ENCODE peak calls at places on chromosomes 13 and 19, in six cellular contexts. P is left lung, I is AG04450, K is osteoblast, Q is cardiac muscle cell, D is IMR-90. B is an unnamed sample. For H3K9me3 and H3K27me3, the result is how much of the 10 kb centered on the place peaks cover.

GRCh38 chr13:95660981-95661581 is 15.9 kb upstream of the DNAJC3 start:
- DNase-seq in P (no peak), I (no peak), K (no peak), Q (peak), D (peak), B (no peak)

GRCh38 chr19:50414850-50415660 is 3.7 kb upstream of the SPIB start:
- DNase-seq in P (peak), I (peak), K (peak), Q (peak), D (peak), B (peak)

GRCh38 chr13:28056970-28057712 is 43.2 kb downstream of the FLT3 start:
- DNase-seq in P (no peak), I (no peak), K (no peak), Q (no peak), D (no peak), B (no peak)

GRCh38 chr19:13128583-13128982 is 10.5 kb downstream of the NACC1 start:
- DNase-seq in P (no peak), I (no peak), K (peak), Q (no peak), D (no peak), B (no peak)

GRCh38 chr13:104025303-104025702 is 959.1 kb upstream of the SLC10A2 start:
- DNase-seq in P (no peak), I (no peak), K (no peak), Q (no peak), D (no peak), B (no peak)

GRCh38 chr19:39410620-39411005 is 1.9 kb upstream of the PLEKHG2 start:
- DNase-seq in P (no peak), I (no peak), K (peak), Q (no peak), D (no peak), B (no peak)

GRCh38 chr13:45456196-45456972 is 8.4 kb upstream of the COG3 start:
- DNase-seq in P (no peak), I (peak), K (peak), Q (no peak), D (peak), B (peak)

GRCh38 chr19:1272423-1273262 is 2.7 kb upstream of the FAM174C start:
- DNase-seq in P (no peak), I (no peak), K (no peak), Q (no peak), D (no peak), B (no peak)

GRCh38 chr13:111210488-111210887 is 95.4 kb downstream of the ARHGEF7 start:
- DNase-seq in P (peak), I (peak), K (peak), Q (no peak), D (peak), B (peak)

GRCh38 chr13:87810920-87811344 is 139.8 kb downstream of the SLITRK5 start:
- DNase-seq in P (peak), I (no peak), K (no peak), Q (no peak), D (no peak), B (no peak)

GRCh38 chr13:99275093-99275469 is 16.9 kb upstream of the GPR18 start:
- DNase-seq in P (no peak), I (no peak), K (peak), Q (no peak), D (peak), B (peak)

GRCh38 chr13:113423225-113424170 is 29.8 kb downstream of the ADPRHL1 start:
- DNase-seq in P (no peak), I (no peak), K (no peak), Q (no peak), D (no peak), B (no peak)

GRCh38 chr19:3785464-3785937 is 680 bp downstream of the MATK start:
- DNase-seq in P (peak), I (no peak), K (no peak), Q (no peak), D (no peak), B (no peak)

GRCh38 chr19:35249848-35250711 is 1.3 kb downstream of the LSR start:
- DNase-seq in P (peak), I (no peak), K (peak), Q (no peak), D (no peak), B (no peak)

GRCh38 chr13:52599037-52599852 is 43.0 kb upstream of the HNRNPA1L2 start:
- DNase-seq in P (no peak), I (no peak), K (peak), Q (no peak), D (peak), B (peak)

GRCh38 chr13:97574926-97575325 is 141.0 kb downstream of the RAP2A start:
- DNase-seq in P (no peak), I (peak), K (no peak), Q (peak), D (peak), B (peak)

GRCh38 chr19:49396738-49397505 is 8.9 kb downstream of the KASH5 start:
- DNase-seq in P (peak), I (no peak), K (peak), Q (no peak), D (no peak), B (no peak)

GRCh38 chr19:43105496-43105895 is 23.0 kb upstream of the PSG2 start:
- DNase-seq in P (no peak), I (no peak), K (no peak), Q (no peak), D (peak), B (no peak)

GRCh38 chr13:48631441-48631840 is 22.3 kb upstream of the CYSLTR2 start:
- DNase-seq in P (no peak), I (no peak), K (no peak), Q (no peak), D (no peak), B (no peak)

GRCh38 chr13:99290890-99291289 is 16.3 kb downstream of the GPR183 start:
- DNase-seq in P (no peak), I (no peak), K (no peak), Q (no peak), D (no peak), B (no peak)

GRCh38 chr19:1401138-1401888 is at the start of gene GAMT:
- DNase-seq in P (peak), I (no peak), K (peak), Q (peak), D (no peak), B (peak)

GRCh38 chr13:42011601-42012401 is 36.6 kb upstream of the DGKH start:
- DNase-seq in P (no peak), I (no peak), K (no peak), Q (no peak), D (no peak), B (no peak)
- H3K4me3 ChIP-seq in P (no peak), I (no peak), K (peak), Q (no peak), D (no peak), B (no peak)

GRCh38 chr13:40874138-40874776 is 84.8 kb downstream of the SLC25A15 start:
- DNase-seq in P (no peak), I (no peak), K (no peak), Q (no peak), D (no peak), B (no peak)
- H3K9me3 ChIP-seq in P (half or more), I (under half), K (under half), Q (under half), D (under half), B (under half)

GRCh38 chr19:5480427-5480836 is 25.2 kb downstream of the ZNRF4 start:
- DNase-seq in P (no peak), I (no peak), K (peak), Q (peak), D (no peak), B (no peak)

GRCh38 chr19:5485286-5485636 is 30.0 kb downstream of the ZNRF4 start:
- DNase-seq in P (no peak), I (no peak), K (no peak), Q (no peak), D (no peak), B (no peak)

GRCh38 chr19:5481957-5482356 is 26.7 kb downstream of the ZNRF4 start:
- DNase-seq in P (no peak), I (no peak), K (no peak), Q (no peak), D (no peak), B (no peak)

GRCh38 chr19:5487222-5487621 is 32.0 kb downstream of the ZNRF4 start:
- DNase-seq in P (no peak), I (no peak), K (peak), Q (no peak), D (no peak), B (no peak)

GRCh38 chr19:5484398-5485285 is 29.4 kb downstream of the ZNRF4 start:
- DNase-seq in P (no peak), I (peak), K (peak), Q (peak), D (peak), B (peak)
- H3K27me3 ChIP-seq in P (under half), I (under half), K (under half), Q (under half), D (under half), B (under half)

GRCh38 chr19:55623130-55623868 is 1.1 kb downstream of the ZNF784 start:
- DNase-seq in P (peak), I (no peak), K (peak), Q (no peak), D (no peak), B (no peak)
- H3K4me3 ChIP-seq in P (no peak), I (no peak), K (peak), Q (peak), D (no peak), B (no peak)

DNA sequence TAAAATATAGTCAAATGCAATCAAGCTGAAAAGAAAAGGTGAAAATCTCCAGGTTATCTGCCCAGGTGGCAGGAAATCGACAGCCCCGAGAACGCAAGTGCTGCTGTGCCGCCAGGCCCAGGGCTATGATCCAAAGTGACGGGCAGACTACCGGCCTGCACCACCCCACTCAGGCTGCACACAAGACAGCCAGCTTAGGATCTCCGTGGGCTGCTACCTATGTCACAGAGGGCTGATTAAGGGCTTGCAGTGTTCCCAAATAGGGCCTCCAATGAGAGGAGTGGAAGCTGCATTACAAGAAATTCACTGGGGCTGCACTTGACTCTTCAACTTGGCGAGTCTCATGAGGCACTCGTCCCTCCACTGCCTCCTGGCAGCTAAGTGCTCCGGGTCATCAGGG is 121.8 kb downstream of the CRYL1 start:
- DNase-seq in P (no peak), I (no peak), K (no peak), Q (no peak), D (no peak), B (no peak)
- H3K9me3 ChIP-seq in P (under half), I (under half), K (under half), Q (under half), D (under half), B (under half)

DNA sequence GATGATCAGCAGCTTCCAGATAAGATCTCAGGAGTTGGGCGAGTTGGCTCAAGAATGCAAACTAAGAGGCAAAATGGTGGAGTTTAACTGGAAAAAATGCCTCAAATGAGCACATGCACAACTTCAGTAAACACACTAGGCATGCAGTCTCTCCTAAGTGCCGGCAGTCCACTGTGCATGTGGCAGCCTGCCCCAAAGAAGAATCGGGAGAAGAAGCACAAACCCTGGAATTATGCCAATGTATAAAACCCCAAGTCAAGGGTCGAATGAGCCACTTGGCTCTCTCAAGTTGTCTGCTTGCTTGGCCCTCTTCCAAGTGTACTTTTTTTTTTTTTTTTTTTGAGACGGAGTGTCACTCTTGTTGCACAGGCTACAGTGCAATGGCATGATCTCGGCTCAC is 53.3 kb upstream of the SLITRK1 start:
- DNase-seq in P (no peak), I (no peak), K (no peak), Q (no peak), D (no peak), B (no peak)
- H3K27me3 ChIP-seq in P (under half), I (under half), K (under half), Q (under half), D (under half), B (under half)

GRCh38 chr19:4913996-4914735 is 4.9 kb downstream of the UHRF1 start:
- DNase-seq in P (no peak), I (no peak), K (peak), Q (no peak), D (peak), B (no peak)
- H3K4me3 ChIP-seq in P (no peak), I (no peak), K (no peak), Q (no peak), D (no peak), B (no peak)